ENCODE peak calls at places on chromosomes 5 and 9, in nine cellular contexts. F, M, A, Z, L, G, H, S and T are unnamed samples.

GRCh38 chr5:77333451-77334123 is 123.1 kb downstream of the PDE8B start:
- DNase-seq in G (no peak), L (no peak), S (no peak), H (no peak), M (no peak), A (no peak), F (no peak), Z (no peak), T (peak; percentile 87)

GRCh38 chr5:143606043-143606752 is 202.7 kb upstream of the NR3C1 start:
- DNase-seq in H (peak; percentile 96), A (no peak), Z (no peak), L (no peak), M (no peak), S (no peak), F (no peak), G (no peak), T (no peak)

GRCh38 chr9:79975471-79976316 is 403.9 kb downstream of the TLE4 start:
- DNase-seq in A (no peak), F (no peak), Z (no peak), S (no peak), M (no peak), L (no peak), H (no peak), G (no peak), T (no peak)

GRCh38 chr9:111502506-111502905 is 18.3 kb upstream of the ECPAS start:
- DNase-seq in G (no peak), M (no peak), S (no peak), F (no peak), Z (no peak), L (no peak), A (no peak), H (no peak), T (no peak)

GRCh38 chr9:9998491-9999287 is 614.1 kb downstream of the PTPRD start:
- DNase-seq in M (no peak), L (no peak), Z (no peak), G (no peak), F (no peak), H (no peak), A (no peak), S (no peak), T (peak; percentile 4)

GRCh38 chr9:36284226-36284625 is 26.0 kb upstream of the GNE start:
- DNase-seq in M (no peak), G (no peak), H (no peak), A (no peak), Z (no peak), S (no peak), L (no peak), F (no peak), T (no peak)

GRCh38 chr9:96612966-96613589 is 6.6 kb downstream of the CDC14B start:
- DNase-seq in M (no peak), L (no peak), G (no peak), H (no peak), Z (no peak), S (no peak), F (no peak), A (no peak), T (no peak)

GRCh38 chr5:134003064-134003956 is 1.5 kb downstream of the VDAC1 start:
- DNase-seq in S (no peak), G (peak; percentile 28), L (no peak), H (no peak), Z (peak; percentile 29), F (no peak), A (peak; percentile 61), M (no peak), T (no peak)

GRCh38 chr5:111914957-111915356 is 158.0 kb upstream of the NREP start:
- DNase-seq in F (no peak), L (no peak), M (no peak), Z (no peak), G (no peak), A (no peak), S (no peak), H (no peak), T (no peak)

GRCh38 chr9:18499987-18500386 is 26.0 kb downstream of the ADAMTSL1 start:
- DNase-seq in F (peak; percentile 19), M (no peak), A (no peak), L (no peak), Z (no peak), H (no peak), G (no peak), S (no peak), T (no peak)

GRCh38 chr5:175354961-175355360 is 89.0 kb downstream of the DRD1 start:
- DNase-seq in Z (no peak), G (no peak), S (no peak), L (no peak), F (no peak), H (no peak), A (no peak), M (no peak), T (no peak)

GRCh38 chr9:37963936-37964739 is 60.2 kb upstream of the SLC25A51 start:
- DNase-seq in Z (no peak), M (no peak), H (no peak), G (peak; percentile 59), A (no peak), S (peak; percentile 82), L (no peak), F (no peak), T (no peak)

GRCh38 chr9:102069969-102070368 is 331.5 kb upstream of the GRIN3A start:
- DNase-seq in S (no peak), G (no peak), M (no peak), Z (no peak), L (no peak), H (no peak), A (no peak), F (peak; percentile 31), T (no peak)

GRCh38 chr9:131500939-131501541 is 1.7 kb upstream of the POMT1 start:
- DNase-seq in Z (peak; percentile 36), S (no peak), M (peak; percentile 31), F (peak; percentile 77), L (no peak), H (peak; percentile 84), G (no peak), A (peak; percentile 73), T (no peak)

GRCh38 chr9:28086881-28087280 is 513.6 kb upstream of the C9orf72 start:
- DNase-seq in A (no peak), M (no peak), H (no peak), F (no peak), G (no peak), S (no peak), Z (no peak), L (no peak), T (no peak)

GRCh38 chr5:122498163-122498562 is 186.1 kb downstream of the SNCAIP start:
- DNase-seq in S (no peak), L (no peak), A (no peak), Z (no peak), G (no peak), M (no peak), H (no peak), F (no peak), T (no peak)

GRCh38 chr9:84062538-84062937 is 81.9 kb downstream of the RMI1 start:
- DNase-seq in F (no peak), H (no peak), Z (no peak), S (no peak), A (no peak), M (no peak), G (peak; percentile 36), L (no peak), T (no peak)

GRCh38 chr5:96788112-96788749 is 19.5 kb downstream of the ERAP1 start:
- DNase-seq in L (no peak), M (no peak), H (no peak), Z (no peak), F (no peak), G (no peak), S (no peak), A (no peak), T (no peak)

GRCh38 chr5:73652391-73652790 is 26.4 kb downstream of the ARHGEF28 start:
- DNase-seq in M (no peak), A (no peak), Z (no peak), H (no peak), S (no peak), G (no peak), F (no peak), L (no peak), T (no peak)

GRCh38 chr9:91193658-91194391 is 167.9 kb downstream of the AUH start:
- DNase-seq in S (peak; percentile 37), H (peak; percentile 98), M (peak; percentile 19), F (no peak), Z (peak; percentile 70), A (peak; percentile 91), G (peak; percentile 92), L (peak; percentile 47), T (peak; percentile 52)

GRCh38 chr5:117431091-117431490 is 856.5 kb upstream of the SEMA6A start:
- DNase-seq in S (no peak), G (no peak), Z (no peak), F (no peak), A (no peak), H (no peak), M (no peak), L (no peak), T (peak; percentile 68)

GRCh38 chr5:143890475-143890874 is 78.5 kb downstream of the HMHB1 start:
- DNase-seq in Z (no peak), S (no peak), M (no peak), F (no peak), A (no peak), G (no peak), H (no peak), L (no peak), T (no peak)

GRCh38 chr9:106307670-106308069 is 555.3 kb upstream of the ZNF462 start:
- DNase-seq in A (no peak), H (no peak), Z (no peak), F (no peak), M (no peak), S (no peak), G (no peak), L (no peak), T (no peak)

GRCh38 chr9:122222741-122223140 is 6.0 kb downstream of the LHX6 start:
- DNase-seq in S (no peak), G (no peak), M (no peak), Z (no peak), H (no peak), F (no peak), L (no peak), A (no peak), T (no peak)

GRCh38 chr5:88502179-88503064 is 233.8 kb upstream of the TMEM161B start:
- DNase-seq in M (no peak), G (no peak), H (peak; percentile 75), Z (peak; percentile 21), F (no peak), S (no peak), A (peak; percentile 5), L (no peak), T (no peak)